ENCODE peak calls at places on chromosomes 13 and 19, in seven cellular contexts. One of them, this sample, is unnamed.

GRCh38 chr19:12723643-12724426 is at the start of gene TNPO2:
- DNase-seq in upper lobe of left lung: no peak
- DNase-seq in SK-N-SH: peak; percentile 88
- DNase-seq in vagina: no peak
- DNase-seq in suprapubic skin: no peak
- DNase-seq in stomach: peak; percentile 60
- DNase-seq in transverse colon: peak; percentile 69
- DNase-seq in this sample: peak; percentile 77

GRCh38 chr13:24654741-24655140 is 25.5 kb upstream of the ATP12A start:
- DNase-seq in SK-N-SH: no peak
- DNase-seq in transverse colon: no peak
- DNase-seq in stomach: no peak
- DNase-seq in vagina: no peak
- DNase-seq in suprapubic skin: no peak
- DNase-seq in upper lobe of left lung: no peak
- DNase-seq in this sample: no peak

GRCh38 chr13:35923347-35923746 is 207.8 kb downstream of the DCLK1 start:
- DNase-seq in SK-N-SH: no peak
- DNase-seq in suprapubic skin: no peak
- DNase-seq in upper lobe of left lung: no peak
- DNase-seq in stomach: no peak
- DNase-seq in transverse colon: no peak
- DNase-seq in vagina: peak; percentile 11
- DNase-seq in this sample: no peak

GRCh38 chr13:22024381-22024994 is 353.6 kb downstream of the FGF9 start:
- DNase-seq in suprapubic skin: no peak
- DNase-seq in vagina: no peak
- DNase-seq in transverse colon: no peak
- DNase-seq in stomach: no peak
- DNase-seq in upper lobe of left lung: no peak
- DNase-seq in SK-N-SH: no peak
- DNase-seq in this sample: no peak

GRCh38 chr19:5038631-5039271 is 69.8 kb downstream of the KDM4B start:
- DNase-seq in vagina: no peak
- DNase-seq in upper lobe of left lung: peak; percentile 45
- DNase-seq in suprapubic skin: no peak
- DNase-seq in stomach: peak; percentile 40
- DNase-seq in SK-N-SH: peak; percentile 72
- DNase-seq in transverse colon: no peak
- DNase-seq in this sample: no peak

GRCh38 chr13:64791373-64791772 is 2438.8 kb downstream of the PCDH9 start:
- DNase-seq in transverse colon: no peak
- DNase-seq in SK-N-SH: no peak
- DNase-seq in suprapubic skin: no peak
- DNase-seq in stomach: no peak
- DNase-seq in vagina: no peak
- DNase-seq in upper lobe of left lung: no peak
- DNase-seq in this sample: no peak

GRCh38 chr19:40646564-40647254 is 43.7 kb downstream of the NUMBL start:
- DNase-seq in upper lobe of left lung: no peak
- DNase-seq in stomach: no peak
- DNase-seq in vagina: no peak
- DNase-seq in suprapubic skin: no peak
- DNase-seq in SK-N-SH: no peak
- DNase-seq in transverse colon: no peak
- DNase-seq in this sample: no peak

GRCh38 chr13:68940049-68940448 is 1167.6 kb upstream of the ATXN8OS start:
- DNase-seq in transverse colon: no peak
- DNase-seq in suprapubic skin: no peak
- DNase-seq in stomach: no peak
- DNase-seq in SK-N-SH: no peak
- DNase-seq in vagina: no peak
- DNase-seq in upper lobe of left lung: no peak
- DNase-seq in this sample: no peak

GRCh38 chr19:19900124-19900523 is 622 bp upstream of the ZNF93 start:
- DNase-seq in suprapubic skin: no peak
- DNase-seq in SK-N-SH: peak; percentile 16
- DNase-seq in stomach: no peak
- DNase-seq in transverse colon: no peak
- DNase-seq in upper lobe of left lung: no peak
- DNase-seq in vagina: no peak
- DNase-seq in this sample: no peak

GRCh38 chr13:61778531-61778930 is 362.9 kb upstream of the PCDH20 start:
- DNase-seq in SK-N-SH: no peak
- DNase-seq in vagina: no peak
- DNase-seq in suprapubic skin: no peak
- DNase-seq in stomach: no peak
- DNase-seq in upper lobe of left lung: no peak
- DNase-seq in transverse colon: no peak
- DNase-seq in this sample: no peak

GRCh38 chr13:36298535-36299068 is 988 bp upstream of the CCDC169 start:
- DNase-seq in vagina: no peak
- DNase-seq in suprapubic skin: no peak
- DNase-seq in stomach: no peak
- DNase-seq in SK-N-SH: no peak
- DNase-seq in upper lobe of left lung: no peak
- DNase-seq in transverse colon: no peak
- DNase-seq in this sample: peak; percentile 65

GRCh38 chr19:33618884-33619283 is 2.9 kb upstream of the CHST8 start:
- DNase-seq in stomach: no peak
- DNase-seq in SK-N-SH: no peak
- DNase-seq in suprapubic skin: no peak
- DNase-seq in vagina: no peak
- DNase-seq in upper lobe of left lung: no peak
- DNase-seq in transverse colon: no peak
- DNase-seq in this sample: peak; percentile 32

GRCh38 chr19:40341601-40342482 is 6.4 kb downstream of the C19orf47 start:
- DNase-seq in upper lobe of left lung: no peak
- DNase-seq in transverse colon: no peak
- DNase-seq in suprapubic skin: no peak
- DNase-seq in SK-N-SH: no peak
- DNase-seq in vagina: no peak
- DNase-seq in stomach: no peak
- DNase-seq in this sample: no peak

GRCh38 chr13:84446972-84447700 is 564.9 kb upstream of the SLITRK1 start:
- DNase-seq in suprapubic skin: no peak
- DNase-seq in upper lobe of left lung: no peak
- DNase-seq in vagina: no peak
- DNase-seq in SK-N-SH: no peak
- DNase-seq in transverse colon: no peak
- DNase-seq in stomach: no peak
- DNase-seq in this sample: no peak

GRCh38 chr19:13983213-13983889 is 22.8 kb downstream of the RFX1 start:
- DNase-seq in vagina: no peak
- DNase-seq in stomach: no peak
- DNase-seq in upper lobe of left lung: peak; percentile 81
- DNase-seq in transverse colon: no peak
- DNase-seq in suprapubic skin: no peak
- DNase-seq in SK-N-SH: no peak
- DNase-seq in this sample: no peak

GRCh38 chr13:39410089-39410901 is 192.7 kb downstream of the LHFPL6 start:
- DNase-seq in upper lobe of left lung: no peak
- DNase-seq in vagina: no peak
- DNase-seq in stomach: no peak
- DNase-seq in transverse colon: no peak
- DNase-seq in suprapubic skin: no peak
- DNase-seq in SK-N-SH: no peak
- DNase-seq in this sample: no peak

GRCh38 chr19:54928299-54928698 is 19.0 kb downstream of the NLRP7 start:
- DNase-seq in stomach: no peak
- DNase-seq in SK-N-SH: no peak
- DNase-seq in vagina: no peak
- DNase-seq in upper lobe of left lung: no peak
- DNase-seq in suprapubic skin: no peak
- DNase-seq in transverse colon: no peak
- DNase-seq in this sample: no peak

GRCh38 chr13:21999666-22000065 is 328.8 kb downstream of the FGF9 start:
- DNase-seq in SK-N-SH: no peak
- DNase-seq in transverse colon: no peak
- DNase-seq in suprapubic skin: no peak
- DNase-seq in vagina: no peak
- DNase-seq in upper lobe of left lung: no peak
- DNase-seq in stomach: no peak
- DNase-seq in this sample: no peak

GRCh38 chr19:55383789-55384575 is at the start of gene TMEM238:
- DNase-seq in SK-N-SH: peak; percentile 88
- DNase-seq in upper lobe of left lung: peak; percentile 94
- DNase-seq in vagina: no peak
- DNase-seq in suprapubic skin: no peak
- DNase-seq in transverse colon: peak; percentile 84
- DNase-seq in stomach: peak; percentile 82
- DNase-seq in this sample: peak; percentile 83

GRCh38 chr13:33003458-33004019 is 12.7 kb upstream of the KL start:
- DNase-seq in upper lobe of left lung: no peak
- DNase-seq in suprapubic skin: no peak
- DNase-seq in vagina: no peak
- DNase-seq in SK-N-SH: no peak
- DNase-seq in transverse colon: no peak
- DNase-seq in stomach: no peak
- DNase-seq in this sample: no peak

DNA sequence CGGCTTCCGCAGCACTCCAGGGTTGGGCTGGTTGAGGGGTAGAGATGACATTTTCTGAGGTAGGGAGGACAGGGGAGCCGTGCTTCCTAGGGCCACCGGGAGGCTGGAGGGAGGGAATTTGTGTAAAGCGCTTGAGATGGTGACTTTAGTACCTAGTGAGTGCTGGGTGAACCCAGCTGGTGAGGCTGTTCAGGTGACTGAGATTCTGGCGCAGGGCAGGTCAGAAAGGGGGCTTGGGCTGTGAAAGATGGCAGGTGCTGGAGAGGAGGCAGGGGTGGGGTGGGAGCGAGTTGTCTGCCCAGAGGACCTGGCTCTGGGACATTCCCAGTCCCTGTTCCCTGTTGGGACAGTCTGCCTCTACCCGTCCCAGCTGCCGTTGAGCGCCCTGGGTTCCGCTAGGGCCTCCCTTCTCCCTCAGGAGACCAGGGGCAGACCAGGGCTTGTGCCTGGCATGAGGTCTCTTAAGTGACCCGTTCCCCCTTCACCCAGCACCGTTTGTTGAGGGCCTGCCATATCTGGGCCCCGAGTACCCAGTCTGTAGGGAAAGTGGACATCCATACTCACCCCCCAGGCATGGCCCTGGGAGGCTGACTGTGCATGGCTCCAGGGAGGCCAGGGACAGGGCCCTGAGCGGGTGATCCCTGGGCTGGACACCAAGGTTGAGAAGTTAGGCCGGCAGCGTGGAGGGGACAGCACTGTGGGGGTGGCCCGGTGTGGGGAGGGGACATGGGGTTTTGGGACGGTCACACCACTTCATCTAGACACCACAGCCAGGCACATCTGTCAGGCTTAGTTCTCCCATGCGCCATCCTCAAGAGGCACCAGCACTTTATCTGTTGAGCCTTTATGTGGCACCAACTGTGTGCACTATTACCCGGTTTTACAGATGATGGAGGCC is 5.0 kb downstream of the PTOV1 start:
- DNase-seq in stomach: no peak
- DNase-seq in SK-N-SH: peak; percentile 39
- DNase-seq in upper lobe of left lung: no peak
- DNase-seq in transverse colon: no peak
- DNase-seq in suprapubic skin: no peak
- DNase-seq in vagina: no peak
- DNase-seq in this sample: no peak
- TF ChIP-seq POLR2AphosphoS5 in stomach: no peak
- TF ChIP-seq POLR2AphosphoS5 in SK-N-SH: peak; percentile 34
- TF ChIP-seq POLR2AphosphoS5 in upper lobe of left lung: no peak
- TF ChIP-seq POLR2AphosphoS5 in transverse colon: no peak
- TF ChIP-seq POLR2AphosphoS5 in suprapubic skin: no peak
- TF ChIP-seq POLR2AphosphoS5 in vagina: no peak
- TF ChIP-seq POLR2AphosphoS5 in this sample: no peak

GRCh38 chr13:98514268-98514667 is 62.6 kb downstream of the STK24 start:
- DNase-seq in suprapubic skin: no peak
- DNase-seq in upper lobe of left lung: no peak
- DNase-seq in SK-N-SH: no peak
- DNase-seq in transverse colon: no peak
- DNase-seq in stomach: no peak
- DNase-seq in vagina: no peak
- DNase-seq in this sample: no peak
- H3K27ac ChIP-seq in suprapubic skin: no peak overlapping the region
- H3K27ac ChIP-seq in upper lobe of left lung: no peak overlapping the region
- H3K27ac ChIP-seq in SK-N-SH: no peak overlapping the region
- H3K27ac ChIP-seq in transverse colon: no peak overlapping the region
- H3K27ac ChIP-seq in stomach: no peak overlapping the region
- H3K27ac ChIP-seq in vagina: no peak overlapping the region
- H3K27ac ChIP-seq in this sample: no peak overlapping the region

GRCh38 chr13:81442904-81443303 is 1102.0 kb upstream of the SPRY2 start:
- DNase-seq in vagina: no peak
- DNase-seq in SK-N-SH: no peak
- DNase-seq in suprapubic skin: no peak
- DNase-seq in upper lobe of left lung: no peak
- DNase-seq in stomach: no peak
- DNase-seq in transverse colon: no peak
- DNase-seq in this sample: no peak
- TF ChIP-seq POLR2AphosphoS5 in vagina: no peak
- TF ChIP-seq POLR2AphosphoS5 in SK-N-SH: no peak
- TF ChIP-seq POLR2AphosphoS5 in suprapubic skin: no peak
- TF ChIP-seq POLR2AphosphoS5 in upper lobe of left lung: no peak
- TF ChIP-seq POLR2AphosphoS5 in stomach: no peak
- TF ChIP-seq POLR2AphosphoS5 in transverse colon: no peak
- TF ChIP-seq POLR2AphosphoS5 in this sample: no peak

GRCh38 chr19:35885225-35885624 is 15.1 kb downstream of the NFKBID start:
- DNase-seq in stomach: no peak
- DNase-seq in vagina: no peak
- DNase-seq in upper lobe of left lung: no peak
- DNase-seq in transverse colon: no peak
- DNase-seq in suprapubic skin: no peak
- DNase-seq in SK-N-SH: no peak
- DNase-seq in this sample: no peak

GRCh38 chr19:35885909-35886308 is 14.4 kb downstream of the NFKBID start:
- DNase-seq in stomach: no peak
- DNase-seq in suprapubic skin: no peak
- DNase-seq in transverse colon: no peak
- DNase-seq in vagina: no peak
- DNase-seq in upper lobe of left lung: no peak
- DNase-seq in SK-N-SH: no peak
- DNase-seq in this sample: no peak

GRCh38 chr19:35890113-35890650 is 10.2 kb downstream of the NFKBID start:
- DNase-seq in stomach: no peak
- DNase-seq in suprapubic skin: no peak
- DNase-seq in transverse colon: no peak
- DNase-seq in upper lobe of left lung: no peak
- DNase-seq in vagina: no peak
- DNase-seq in SK-N-SH: no peak
- DNase-seq in this sample: no peak

GRCh38 chr19:35889370-35890112 is 10.8 kb downstream of the NFKBID start:
- DNase-seq in vagina: no peak
- DNase-seq in suprapubic skin: no peak
- DNase-seq in stomach: no peak
- DNase-seq in upper lobe of left lung: peak; percentile 80
- DNase-seq in transverse colon: no peak
- DNase-seq in SK-N-SH: no peak
- DNase-seq in this sample: no peak

DNA sequence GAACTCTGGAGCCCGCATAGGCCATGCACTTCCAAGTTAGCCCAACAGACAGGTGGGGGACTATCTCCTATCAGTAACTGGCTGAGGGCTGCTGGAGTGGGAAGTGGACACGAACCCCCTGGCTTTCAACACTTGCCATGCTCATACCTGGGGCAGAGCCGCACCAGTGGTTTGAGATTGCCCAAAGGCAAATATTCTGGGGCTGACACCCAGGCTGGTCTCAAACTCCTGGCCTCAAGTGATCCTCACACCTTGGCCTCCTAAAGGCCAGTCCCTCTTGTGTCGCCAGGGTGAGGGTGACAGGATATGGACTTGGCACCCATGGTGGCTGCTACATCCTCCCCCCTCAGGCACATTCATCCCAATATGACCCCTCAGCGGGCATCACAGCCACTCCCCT is 13.1 kb downstream of the NFKBID start:
- DNase-seq in vagina: no peak
- DNase-seq in transverse colon: no peak
- DNase-seq in suprapubic skin: no peak
- DNase-seq in SK-N-SH: no peak
- DNase-seq in upper lobe of left lung: no peak
- DNase-seq in stomach: no peak
- DNase-seq in this sample: no peak
- H3K27ac ChIP-seq in vagina: no peak overlapping the region
- H3K27ac ChIP-seq in transverse colon: no peak overlapping the region
- H3K27ac ChIP-seq in suprapubic skin: no peak overlapping the region
- H3K27ac ChIP-seq in SK-N-SH: no peak overlapping the region
- H3K27ac ChIP-seq in upper lobe of left lung: no peak overlapping the region
- H3K27ac ChIP-seq in stomach: no peak overlapping the region
- H3K27ac ChIP-seq in this sample: no peak overlapping the region

This sample was measured in sigmoid colon.